ENCODE peak calls at places on chromosomes 3 and 15, in ten cellular contexts. C is GM13976, H is mesothelial cell of epicardium, K is mucosa of descending colon, O is right atrium auricular region, A is dorsolateral prefrontal cortex, G is uterus, J is PC-9, P is fibroblast of mammary gland, L is coronary artery. E is an unnamed sample.

GRCh38 chr15:82699726-82700125 is 9.9 kb downstream of the AP3B2 start:
- DNase-seq in O (no peak), L (no peak), C (no peak), J (no peak), G (no peak), K (no peak), A (no peak), P (no peak), H (no peak), E (no peak)

GRCh38 chr3:117752984-117753717 is 1043.6 kb downstream of the TUSC7 start:
- DNase-seq in A (no peak), L (no peak), K (no peak), C (no peak), H (no peak), J (no peak), G (no peak), P (peak), O (no peak), E (no peak)

GRCh38 chr15:74845208-74845568 is 2.2 kb upstream of the ULK3 start:
- DNase-seq in P (no peak), A (no peak), O (no peak), L (no peak), K (no peak), C (no peak), J (no peak), H (no peak), G (no peak), E (no peak)

GRCh38 chr3:134279466-134279865 is 28.8 kb upstream of the RYK start:
- DNase-seq in P (no peak), O (no peak), J (no peak), G (no peak), C (no peak), K (no peak), L (no peak), A (no peak), H (no peak), E (no peak)

GRCh38 chr3:188697127-188697526 is 474.6 kb upstream of the TPRG1 start:
- DNase-seq in A (no peak), P (no peak), L (no peak), G (no peak), H (no peak), O (no peak), J (no peak), C (no peak), K (no peak), E (no peak)

GRCh38 chr3:151351216-151351615 is 21.9 kb upstream of the P2RY13 start:
- DNase-seq in H (no peak), K (no peak), P (no peak), C (peak), L (no peak), G (no peak), J (no peak), A (no peak), O (no peak), E (no peak)

GRCh38 chr15:48021336-48022086 is 99.3 kb upstream of the SLC24A5 start:
- DNase-seq in K (no peak), A (no peak), P (peak), J (no peak), G (no peak), O (no peak), C (no peak), H (no peak), L (no peak), E (no peak)

GRCh38 chr15:85967553-85967952 is 112.1 kb upstream of the AGBL1 start:
- DNase-seq in A (no peak), J (no peak), H (no peak), C (no peak), K (no peak), O (no peak), L (no peak), G (no peak), P (no peak), E (no peak)

GRCh38 chr3:55296035-55296434 is 191.1 kb downstream of the WNT5A start:
- DNase-seq in G (no peak), A (no peak), K (no peak), P (peak), C (no peak), O (no peak), L (no peak), H (no peak), J (no peak), E (no peak)

GRCh38 chr3:139988472-139988871 is 53.5 kb downstream of the CLSTN2 start:
- DNase-seq in J (no peak), L (no peak), O (no peak), C (no peak), H (no peak), K (no peak), G (no peak), P (no peak), A (no peak), E (no peak)

GRCh38 chr3:51799879-51800757 is 21.1 kb upstream of the IQCF6 start:
- DNase-seq in C (peak), P (peak), A (no peak), J (peak), O (no peak), L (no peak), H (no peak), K (no peak), G (no peak), E (no peak)

GRCh38 chr15:79101866-79102581 is 11.4 kb upstream of the RASGRF1 start:
- DNase-seq in J (no peak), C (no peak), A (no peak), G (no peak), L (peak), K (no peak), O (peak), P (peak), H (no peak), E (no peak)

GRCh38 chr15:68726246-68726645 is 94.4 kb downstream of the ANP32A start:
- DNase-seq in C (no peak), A (no peak), L (no peak), K (no peak), P (no peak), H (no peak), G (no peak), J (no peak), O (no peak), E (no peak)

GRCh38 chr3:118811333-118811732 is 223.3 kb downstream of the IGSF11 start:
- DNase-seq in H (no peak), P (no peak), L (no peak), G (no peak), A (no peak), K (no peak), J (no peak), O (no peak), C (no peak), E (no peak)

GRCh38 chr15:81749667-81750360 is 296.0 kb downstream of the MEX3B start:
- DNase-seq in H (peak), J (no peak), L (no peak), O (no peak), A (no peak), K (no peak), G (no peak), C (no peak), P (no peak), E (no peak)

GRCh38 chr15:73317651-73318462 is 50.9 kb downstream of the HCN4 start:
- DNase-seq in G (no peak), O (no peak), A (no peak), H (no peak), P (no peak), K (no peak), L (peak), J (no peak), C (no peak), E (no peak)

GRCh38 chr3:69095636-69096035 is 10.9 kb downstream of the ARL6IP5 start:
- DNase-seq in A (no peak), P (no peak), J (no peak), H (no peak), G (no peak), K (no peak), L (no peak), C (no peak), O (no peak), E (no peak)

GRCh38 chr15:48336940-48337339 is 5.7 kb downstream of the DUT start:
- DNase-seq in O (no peak), C (no peak), K (no peak), L (no peak), H (no peak), J (no peak), A (no peak), G (no peak), P (peak), E (no peak)

GRCh38 chr15:82810863-82811421 is 1.5 kb downstream of the WHAMM start:
- DNase-seq in A (no peak), P (no peak), H (no peak), O (no peak), K (no peak), C (no peak), L (no peak), J (no peak), G (no peak), E (no peak)

GRCh38 chr3:156985689-156986088 is 159.5 kb downstream of the LEKR1 start:
- DNase-seq in H (no peak), K (no peak), J (no peak), O (no peak), G (no peak), C (no peak), L (no peak), A (no peak), P (no peak), E (no peak)

GRCh38 chr3:158911586-158911985 is 109.7 kb downstream of the MFSD1 start:
- DNase-seq in P (no peak), G (no peak), O (no peak), H (no peak), A (no peak), J (no peak), C (no peak), L (no peak), K (no peak), E (no peak)

GRCh38 chr3:126202281-126203079 is 22.1 kb upstream of the ALDH1L1 start:
- DNase-seq in H (no peak), A (no peak), G (no peak), J (no peak), L (no peak), K (no peak), C (no peak), P (no peak), O (no peak), E (no peak)

GRCh38 chr3:107676469-107677309 is 153.9 kb downstream of the BBX start:
- DNase-seq in O (no peak), L (no peak), A (no peak), H (no peak), G (no peak), P (peak), C (no peak), J (peak), K (no peak), E (no peak)

GRCh38 chr15:62866366-62866765 is 176.2 kb upstream of the TPM1 start:
- DNase-seq in O (no peak), A (no peak), J (no peak), H (no peak), G (no peak), P (no peak), K (no peak), C (no peak), L (no peak), E (no peak)

GRCh38 chr3:89042251-89042650 is 65.2 kb upstream of the EPHA3 start:
- DNase-seq in P (no peak), L (no peak), O (no peak), C (no peak), A (no peak), K (no peak), H (no peak), G (no peak), J (no peak), E (no peak)

GRCh38 chr15:96947296-96947695 is 616.8 kb downstream of the NR2F2 start:
- DNase-seq in L (no peak), O (no peak), A (no peak), P (no peak), J (no peak), G (no peak), K (no peak), C (no peak), H (no peak), E (no peak)

GRCh38 chr15:80436511-80437307 is 32.5 kb downstream of the ARNT2 start:
- DNase-seq in L (no peak), P (peak), K (no peak), A (no peak), G (no peak), O (peak), J (peak), C (no peak), H (no peak), E (no peak)

GRCh38 chr3:45647148-45647619 is 42.0 kb upstream of the SACM1L start:
- DNase-seq in L (no peak), A (no peak), J (peak), G (no peak), P (peak), C (no peak), K (no peak), H (no peak), O (no peak), E (no peak)

DNA sequence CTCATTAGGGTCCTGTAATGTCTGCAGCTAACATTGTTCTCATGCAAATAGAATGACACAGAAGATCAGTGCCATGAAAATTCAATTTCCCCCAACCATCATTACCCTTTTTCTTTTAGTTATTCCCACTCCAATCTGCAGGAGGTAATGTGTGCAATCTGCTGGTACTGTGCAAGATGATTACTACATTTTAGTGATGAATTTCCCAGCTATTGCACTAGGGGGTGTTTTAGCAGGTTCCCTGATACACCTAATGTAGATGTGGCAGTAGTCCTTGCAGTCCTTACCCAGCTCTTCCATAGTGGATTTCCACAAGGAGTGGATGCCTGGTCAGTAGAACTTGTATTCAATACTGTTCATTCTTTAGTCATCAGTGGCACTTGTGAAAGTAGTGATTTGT is 119.3 kb downstream of the ROBO2 start:
- DNase-seq in O (no peak), L (no peak), C (no peak), A (no peak), J (no peak), G (no peak), H (no peak), K (no peak), P (no peak), E (no peak)
- TF ChIP-seq CTCF in O (no peak), L (no peak), C (no peak), A (no peak), J (no peak), G (no peak), H (no peak), K (no peak), P (no peak), E (peak)

GRCh38 chr3:43257850-43258249 is 28.5 kb upstream of the SNRK start:
- DNase-seq in P (no peak), L (no peak), J (no peak), G (no peak), O (no peak), K (no peak), A (no peak), C (no peak), H (no peak), E (no peak)

GRCh38 chr3:43256714-43257461 is 29.5 kb upstream of the SNRK start:
- DNase-seq in G (no peak), C (no peak), K (no peak), O (no peak), L (no peak), A (no peak), H (no peak), J (no peak), P (no peak), E (no peak)

GRCh38 chr3:43253294-43253693 is 33.0 kb upstream of the SNRK start:
- DNase-seq in G (no peak), C (no peak), K (no peak), H (no peak), L (no peak), J (no peak), O (no peak), P (no peak), A (no peak), E (no peak)

GRCh38 chr3:43255675-43256074 is 30.7 kb upstream of the SNRK start:
- DNase-seq in K (no peak), C (no peak), L (no peak), O (no peak), G (no peak), H (no peak), J (no peak), P (no peak), A (no peak), E (no peak)

DNA sequence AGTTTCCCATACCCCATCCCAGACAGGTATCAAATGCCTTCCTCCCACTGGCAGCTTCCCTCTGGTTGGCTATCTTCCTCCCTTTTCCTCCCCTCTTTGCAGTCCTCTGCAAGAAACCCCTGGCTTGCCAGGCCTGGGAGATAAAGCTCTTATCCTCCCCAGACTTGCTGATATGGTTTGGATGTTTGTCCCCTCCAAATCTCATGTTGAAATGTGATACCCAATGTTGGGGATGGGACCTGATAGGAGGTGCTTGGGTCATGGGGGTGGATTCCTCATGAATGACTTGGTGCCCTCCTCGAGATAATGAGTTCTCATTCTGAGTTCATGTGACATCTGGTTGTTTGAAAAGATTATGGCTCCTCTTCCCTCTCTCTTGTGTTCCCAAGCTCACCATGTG is 32.2 kb upstream of the SNRK start:
- DNase-seq in C (no peak), H (no peak), K (no peak), P (no peak), J (no peak), O (no peak), A (no peak), G (no peak), L (no peak), E (no peak)
- TF ChIP-seq CTCF in C (no peak), H (no peak), K (no peak), P (no peak), J (no peak), O (no peak), A (no peak), G (no peak), L (no peak), E (no peak)

GRCh38 chr3:193711964-193712598 is 119.1 kb downstream of the OPA1 start:
- DNase-seq in J (no peak), O (no peak), G (no peak), C (no peak), A (no peak), H (no peak), L (no peak), P (no peak), K (no peak), E (no peak)

GRCh38 chr3:193712938-193713337 is 119.9 kb downstream of the OPA1 start:
- DNase-seq in J (no peak), P (no peak), O (no peak), G (no peak), H (no peak), C (no peak), L (no peak), A (no peak), K (no peak), E (no peak)

GRCh38 chr3:193710286-193711164 is 117.5 kb downstream of the OPA1 start:
- DNase-seq in C (no peak), O (no peak), L (no peak), J (no peak), A (no peak), G (no peak), K (no peak), P (no peak), H (no peak), E (no peak)

GRCh38 chr3:193711523-193711963 is 118.5 kb downstream of the OPA1 start:
- DNase-seq in C (peak), O (no peak), J (no peak), G (no peak), P (no peak), L (no peak), A (no peak), H (no peak), K (no peak), E (no peak)

GRCh38 chr3:193711165-193711485 is 118.1 kb downstream of the OPA1 start:
- DNase-seq in C (no peak), H (no peak), A (no peak), L (no peak), O (no peak), J (no peak), P (no peak), K (no peak), G (no peak), E (no peak)
- TF ChIP-seq CTCF in C (no peak), H (no peak), A (no peak), L (no peak), O (no peak), J (no peak), P (no peak), K (no peak), G (no peak), E (no peak)

DNA sequence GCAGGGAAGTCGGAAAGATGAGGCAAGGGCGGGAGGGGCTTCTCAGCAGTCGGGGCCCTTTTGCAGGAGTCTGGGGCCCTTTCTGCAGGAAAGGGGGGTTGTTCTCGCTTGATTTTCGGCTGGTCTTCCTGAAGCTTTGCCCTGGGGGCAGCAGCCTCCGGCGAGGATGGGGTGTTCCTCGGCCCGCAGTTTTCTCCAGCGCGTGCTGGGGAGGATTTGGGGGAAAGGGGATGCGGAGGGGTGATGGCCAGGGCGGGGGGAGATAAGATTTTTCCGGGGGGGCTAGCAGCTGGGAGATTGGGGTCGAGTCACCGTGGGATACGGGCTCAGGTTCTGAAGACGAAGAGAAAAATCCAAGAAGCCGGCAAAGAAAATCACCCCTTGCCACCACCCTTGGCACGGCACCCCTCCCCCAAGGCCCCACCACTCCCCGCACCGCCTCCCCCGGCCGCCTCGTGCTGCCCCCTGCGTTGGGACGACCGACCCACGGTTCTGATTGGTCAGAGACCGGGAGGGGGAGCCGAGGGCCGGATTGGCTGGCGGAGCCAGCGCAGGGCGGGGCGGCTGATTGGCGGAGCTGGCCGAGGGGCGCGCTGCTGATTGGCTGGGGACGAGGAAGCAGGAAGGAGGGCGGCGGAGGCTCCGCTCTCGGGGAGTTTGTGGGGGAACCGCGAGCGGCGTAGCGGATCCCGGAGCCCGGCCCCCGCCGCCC is at the start of gene BAHD1:
- DNase-seq in A (peak), P (peak), O (peak), H (peak), J (peak), C (peak), L (peak), G (peak), K (peak), E (peak)
- TF ChIP-seq CTCF in A (peak), P (no peak), O (no peak), H (no peak), J (no peak), C (no peak), L (no peak), G (no peak), K (no peak), E (no peak)

GRCh38 chr15:72272213-72272996 is at the start of gene PARP6:
- DNase-seq in O (peak), K (peak), G (peak), P (peak), C (peak), H (peak), L (peak), J (peak), A (peak), E (peak)
- TF ChIP-seq CTCF in O (peak), K (peak), G (peak), P (peak), C (peak), H (no peak), L (peak), J (no peak), A (peak), E (peak)

GRCh38 chr3:72255736-72256559 is 471.0 kb upstream of the PROK2 start:
- DNase-seq in K (peak), J (peak), C (no peak), P (no peak), G (peak), H (no peak), A (no peak), L (no peak), O (no peak), E (no peak)
- TF ChIP-seq CTCF in K (no peak), J (no peak), C (no peak), P (no peak), G (no peak), H (no peak), A (no peak), L (no peak), O (no peak), E (no peak)

GRCh38 chr3:13248640-13249039 is 171.5 kb downstream of the NUP210 start:
- DNase-seq in C (no peak), P (no peak), H (no peak), O (no peak), G (no peak), L (no peak), J (no peak), K (no peak), A (no peak), E (no peak)
- TF ChIP-seq CTCF in C (no peak), P (no peak), H (no peak), O (no peak), G (no peak), L (no peak), J (no peak), K (no peak), A (no peak), E (no peak)